ENCODE peak calls at places on chromosomes 12 and 14, in seven cellular contexts. P is GM03348, U is OCI-LY7, G is NCI-H526 treated with DMSO at 0.1 percent for 48 hours, J is left cardiac atrium, Z is T-cell, Q is IMR-90. Y is an unnamed sample.
A peak's percentile ranks its signal among the peaks of the same experiment; 100 is the strongest.

GRCh38 chr14:98099527-98099926 is 1172.5 kb downstream of the BCL11B start:
- DNase-seq in G (no peak), U (no peak), Q (no peak), Z (no peak), P (no peak), J (no peak), Y (no peak)

GRCh38 chr12:7433276-7433822 is 10.6 kb downstream of the CD163L1 start:
- DNase-seq in G (no peak), P (peak; percentile 32), U (no peak), Z (no peak), Q (peak; percentile 84), J (no peak), Y (peak; percentile 6)

GRCh38 chr14:105390849-105391500 is 7.4 kb upstream of the TEX22 start:
- DNase-seq in P (no peak), G (no peak), U (no peak), Q (no peak), Z (no peak), J (no peak), Y (no peak)

GRCh38 chr12:76611533-76611932 is 52.0 kb upstream of the OSBPL8 start:
- DNase-seq in Q (peak; percentile 93), U (no peak), G (no peak), J (no peak), Z (no peak), P (peak; percentile 51), Y (peak; percentile 83)

GRCh38 chr14:34024768-34025144 is 73.9 kb upstream of the EGLN3 start:
- DNase-seq in U (no peak), Q (no peak), J (no peak), P (no peak), G (peak; percentile 34), Z (no peak), Y (no peak)

GRCh38 chr14:105503918-105504692 is 13.1 kb downstream of the TEDC1 start:
- DNase-seq in U (no peak), Z (no peak), P (no peak), J (no peak), G (no peak), Q (no peak), Y (no peak)

GRCh38 chr14:32259368-32260013 is 56.4 kb upstream of the RNU6-8 start:
- DNase-seq in U (no peak), P (peak; percentile 33), J (no peak), Q (peak; percentile 63), Z (no peak), G (no peak), Y (no peak)

GRCh38 chr12:6766651-6767300 is 613 bp downstream of the PTMS start:
- DNase-seq in U (peak; percentile 76), Q (peak; percentile 64), G (peak; percentile 23), Z (peak; percentile 34), J (peak; percentile 86), P (peak; percentile 90), Y (peak; percentile 60)

GRCh38 chr14:63578300-63578699 is 35.1 kb upstream of the PPP2R5E start:
- DNase-seq in U (no peak), Q (peak; percentile 11), J (no peak), Z (no peak), P (peak; percentile 41), G (no peak), Y (no peak)

GRCh38 chr14:47389520-47389919 is 285.9 kb downstream of the MDGA2 start:
- DNase-seq in Q (no peak), J (no peak), Z (no peak), U (no peak), P (no peak), G (no peak), Y (no peak)

GRCh38 chr12:87930652-87931051 is 98.5 kb downstream of the C12orf50 start:
- DNase-seq in J (no peak), Z (no peak), Q (no peak), U (no peak), G (no peak), P (no peak), Y (no peak)

GRCh38 chr12:108865169-108865568 is 7.8 kb upstream of the SSH1 start:
- DNase-seq in P (no peak), U (no peak), G (no peak), Z (no peak), J (no peak), Q (no peak), Y (no peak)

GRCh38 chr14:87600236-87600635 is 392.7 kb downstream of the GALC start:
- DNase-seq in P (no peak), J (no peak), U (no peak), Z (no peak), G (no peak), Q (no peak), Y (no peak)

GRCh38 chr12:25326326-25326725 is 75.6 kb upstream of the KRAS start:
- DNase-seq in J (no peak), P (no peak), U (no peak), G (no peak), Q (no peak), Z (no peak), Y (no peak)

GRCh38 chr12:27290501-27291168 is 42.0 kb upstream of the BMAL2 start:
- DNase-seq in Z (no peak), J (no peak), G (peak; percentile 47), U (no peak), P (no peak), Q (no peak), Y (no peak)

GRCh38 chr14:49550284-49551184 is 35.6 kb downstream of the RPS29 start:
- DNase-seq in Q (peak; percentile 19), P (peak; percentile 24), Z (no peak), G (no peak), U (peak; percentile 7), J (no peak), Y (no peak)

GRCh38 chr14:53509227-53509822 is 356.2 kb upstream of the DDHD1 start:
- DNase-seq in G (no peak), P (peak; percentile 51), Z (no peak), U (no peak), Q (peak; percentile 92), J (peak; percentile 48), Y (peak; percentile 64)

Y was measured in stromal cell of bone marrow.